ENCODE peak calls at places on chromosomes 13 and 19, in seven cellular contexts. I, P, B, M, W, S and A are unnamed samples.

GRCh38 chr13:46321494-46322225 is 65.4 kb downstream of the RUBCNL start:
- DNase-seq in P (peak), I (peak), M (no peak), W (peak), S (peak), B (no peak), A (peak)

GRCh38 chr19:19064098-19064722 is 416 bp downstream of the SLC25A42 start:
- DNase-seq in B (no peak), S (no peak), P (no peak), M (no peak), W (no peak), I (no peak), A (no peak)

GRCh38 chr13:22017226-22017625 is 346.4 kb downstream of the FGF9 start:
- DNase-seq in M (no peak), B (no peak), P (no peak), S (no peak), I (no peak), W (no peak), A (no peak)

GRCh38 chr13:88042489-88042888 is 371.3 kb downstream of the SLITRK5 start:
- DNase-seq in W (no peak), I (no peak), B (no peak), S (peak), M (no peak), P (no peak), A (peak)

GRCh38 chr13:111114362-111115050 is 604 bp upstream of the ARHGEF7 start:
- DNase-seq in P (peak), I (no peak), M (no peak), S (peak), W (peak), B (peak), A (peak)

GRCh38 chr13:111904701-111905608 is 162.0 kb upstream of the SOX1 start:
- DNase-seq in S (no peak), M (no peak), W (no peak), I (no peak), B (no peak), P (no peak), A (no peak)

GRCh38 chr13:21913010-21913409 is 242.1 kb downstream of the FGF9 start:
- DNase-seq in B (peak), M (no peak), P (no peak), W (peak), S (no peak), I (no peak), A (no peak)

GRCh38 chr13:113053801-113054604 is 51.6 kb upstream of the F7 start:
- DNase-seq in M (no peak), P (peak), I (no peak), W (no peak), S (no peak), B (peak), A (no peak)

GRCh38 chr13:22883262-22883840 is 297.4 kb upstream of the SGCG start:
- DNase-seq in W (no peak), B (no peak), P (no peak), M (no peak), S (no peak), I (no peak), A (no peak)

GRCh38 chr19:50203281-50204080 is at the start of gene MYH14:
- DNase-seq in P (peak), I (no peak), W (no peak), S (no peak), B (peak), M (no peak), A (peak)

GRCh38 chr19:7545904-7546303 is 10.4 kb downstream of the PNPLA6 start:
- DNase-seq in S (no peak), I (no peak), M (no peak), P (no peak), B (no peak), W (no peak), A (no peak)

GRCh38 chr19:17862711-17863519 is 3.2 kb downstream of the RPL18A start:
- DNase-seq in B (peak), I (no peak), M (no peak), W (no peak), S (no peak), P (no peak), A (no peak)

GRCh38 chr19:52237771-52238400 is 31.5 kb upstream of the ZNF766 start:
- DNase-seq in W (peak), I (peak), B (no peak), M (peak), S (peak), P (peak), A (peak)

GRCh38 chr13:41463823-41464602 is 6.7 kb downstream of the RGCC start:
- DNase-seq in M (no peak), S (no peak), I (no peak), B (peak), P (no peak), W (no peak), A (no peak)

GRCh38 chr13:44576396-44577235 is 486 bp upstream of the TSC22D1 start:
- DNase-seq in P (no peak), M (no peak), I (no peak), S (no peak), B (peak), W (no peak), A (peak)

GRCh38 chr19:31356587-31357314 is 7.5 kb upstream of the TSHZ3 start:
- DNase-seq in B (peak), M (no peak), S (no peak), I (no peak), P (peak), W (no peak), A (peak)

GRCh38 chr13:91072511-91072910 is 275.0 kb upstream of the MIR17HG start:
- DNase-seq in W (no peak), S (no peak), M (no peak), P (no peak), B (no peak), I (no peak), A (peak)

GRCh38 chr13:28475916-28476725 is 18.8 kb downstream of the FLT1 start:
- DNase-seq in I (peak), S (peak), B (no peak), M (peak), P (no peak), W (peak), A (peak)

GRCh38 chr13:44271031-44271433 is 102.6 kb upstream of the SERP2 start:
- DNase-seq in B (no peak), S (peak), I (peak), W (peak), P (no peak), M (no peak), A (peak)

GRCh38 chr19:42246143-42246868 is 3.9 kb upstream of the GSK3A start:
- DNase-seq in S (peak), I (peak), P (peak), B (no peak), M (no peak), W (peak), A (peak)

GRCh38 chr19:290539-291521 is at the start of gene PLPP2:
- DNase-seq in S (peak), M (no peak), P (no peak), B (peak), W (no peak), I (no peak), A (peak)

GRCh38 chr19:45100797-45101196 is 7.8 kb downstream of the PPP1R37 start:
- DNase-seq in W (peak), P (no peak), S (peak), B (no peak), I (no peak), M (no peak), A (no peak)

GRCh38 chr19:51295382-51296126 is 15.9 kb upstream of the IGLON5 start:
- DNase-seq in B (peak), P (no peak), S (no peak), M (no peak), W (no peak), I (no peak), A (no peak)

GRCh38 chr13:99311137-99311536 is 3.9 kb upstream of the GPR183 start:
- DNase-seq in M (no peak), P (no peak), I (no peak), B (no peak), S (no peak), W (peak), A (no peak)

GRCh38 chr13:49693191-49693733 is 2.0 kb upstream of the EBPL start:
- DNase-seq in B (no peak), P (no peak), M (no peak), W (peak), S (peak), I (no peak), A (no peak)

GRCh38 chr19:16589917-16590316 is 17.7 kb upstream of the SLC35E1 start:
- DNase-seq in B (no peak), M (no peak), S (no peak), I (no peak), P (no peak), W (no peak), A (no peak)

GRCh38 chr19:42091300-42092266 is 15.6 kb downstream of the ZNF574 start:
- DNase-seq in P (no peak), M (no peak), I (no peak), W (peak), B (peak), S (peak), A (peak)

GRCh38 chr19:41233748-41234240 is 14.8 kb downstream of the AXL start:
- DNase-seq in I (no peak), P (no peak), W (no peak), M (no peak), S (no peak), B (no peak), A (no peak)

GRCh38 chr19:33365676-33366075 is 7.8 kb upstream of the CEBPG start:
- DNase-seq in S (no peak), B (no peak), I (no peak), W (no peak), M (no peak), P (no peak), A (no peak)

GRCh38 chr13:98202026-98202425 is 25.0 kb upstream of the RNF113B start:
- DNase-seq in I (no peak), W (no peak), M (no peak), B (peak), S (no peak), P (peak), A (no peak)

GRCh38 chr19:5623397-5624153 is 692 bp downstream of the SAFB start:
- DNase-seq in M (no peak), S (no peak), P (peak), W (no peak), I (no peak), B (no peak), A (no peak)

GRCh38 chr19:46824887-46825730 is 25.5 kb downstream of the AP2S1 start:
- DNase-seq in S (peak), W (no peak), M (no peak), I (no peak), P (no peak), B (no peak), A (no peak)

GRCh38 chr19:51372649-51373504 is at the start of gene NKG7:
- DNase-seq in B (no peak), P (no peak), M (no peak), S (no peak), W (no peak), I (no peak), A (no peak)

GRCh38 chr19:28400953-28401671 is 811.8 kb downstream of the UQCRFS1 start:
- DNase-seq in S (no peak), M (no peak), I (no peak), B (no peak), W (no peak), P (no peak), A (no peak)

GRCh38 chr19:51520710-51521109 is 10.8 kb downstream of the SIGLEC6 start:
- DNase-seq in I (no peak), P (no peak), S (no peak), M (no peak), B (no peak), W (no peak), A (no peak)

GRCh38 chr13:104584481-104584880 is 1518.3 kb upstream of the SLC10A2 start:
- DNase-seq in M (no peak), P (no peak), W (peak), I (no peak), B (no peak), S (peak), A (no peak)

GRCh38 chr19:8973501-8974091 is 36.6 kb downstream of the MUC16 start:
- DNase-seq in B (no peak), P (no peak), W (no peak), S (no peak), M (no peak), I (no peak), A (peak)

GRCh38 chr13:80379245-80379644 is 38.3 kb upstream of the SPRY2 start:
- DNase-seq in B (no peak), P (no peak), S (peak), W (peak), I (no peak), M (no peak), A (peak)

GRCh38 chr13:110442946-110443632 is 118.4 kb downstream of the RAB20 start:
- DNase-seq in W (peak), P (no peak), S (peak), M (no peak), I (no peak), B (no peak), A (peak)

GRCh38 chr19:4581381-4582111 is 22.1 kb upstream of the SEMA6B start:
- DNase-seq in I (no peak), P (no peak), B (peak), M (no peak), S (no peak), W (no peak), A (peak)
- H3K4me3 ChIP-seq in I (no peak), P (peak), B (peak), M (peak), S (peak), W (peak), A (no peak)

DNA sequence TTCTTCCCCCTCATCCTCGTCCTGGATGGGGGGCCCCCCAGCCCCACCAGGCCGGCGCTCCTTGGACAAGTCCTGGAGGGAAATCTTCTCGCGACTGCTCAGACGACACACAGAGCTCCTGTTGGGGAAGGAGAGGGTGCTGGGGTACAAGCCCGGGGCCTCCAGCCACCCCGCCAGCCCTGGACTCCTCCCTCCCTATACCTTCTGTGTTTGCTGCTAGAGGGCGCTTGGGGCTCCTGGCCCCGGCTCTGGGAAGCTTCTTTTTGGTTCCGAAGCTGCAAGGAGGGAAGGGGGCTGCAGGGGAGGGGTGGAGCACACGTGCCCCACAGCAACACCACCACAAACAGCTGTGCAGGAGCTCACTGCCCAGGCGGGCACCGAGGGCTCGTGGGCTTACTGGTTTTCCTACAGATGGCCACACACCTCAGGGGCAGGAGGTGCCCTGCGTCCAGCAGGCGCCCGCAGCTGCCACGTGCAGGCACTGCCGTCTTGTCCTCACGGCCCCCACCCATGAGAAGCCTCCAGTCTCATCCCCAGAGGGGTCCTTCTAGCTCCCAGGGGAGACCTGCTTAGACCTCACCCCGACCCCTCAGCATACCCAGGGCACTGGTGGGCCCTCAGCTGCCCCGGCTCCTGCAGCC is 20.5 kb downstream of the EPS8L1 start:
- DNase-seq in M (no peak), I (no peak), W (no peak), P (no peak), B (peak), S (no peak), A (no peak)
- TF ChIP-seq CTCF in M (no peak), I (no peak), W (no peak), P (no peak), B (no peak), S (no peak), A (no peak)

DNA sequence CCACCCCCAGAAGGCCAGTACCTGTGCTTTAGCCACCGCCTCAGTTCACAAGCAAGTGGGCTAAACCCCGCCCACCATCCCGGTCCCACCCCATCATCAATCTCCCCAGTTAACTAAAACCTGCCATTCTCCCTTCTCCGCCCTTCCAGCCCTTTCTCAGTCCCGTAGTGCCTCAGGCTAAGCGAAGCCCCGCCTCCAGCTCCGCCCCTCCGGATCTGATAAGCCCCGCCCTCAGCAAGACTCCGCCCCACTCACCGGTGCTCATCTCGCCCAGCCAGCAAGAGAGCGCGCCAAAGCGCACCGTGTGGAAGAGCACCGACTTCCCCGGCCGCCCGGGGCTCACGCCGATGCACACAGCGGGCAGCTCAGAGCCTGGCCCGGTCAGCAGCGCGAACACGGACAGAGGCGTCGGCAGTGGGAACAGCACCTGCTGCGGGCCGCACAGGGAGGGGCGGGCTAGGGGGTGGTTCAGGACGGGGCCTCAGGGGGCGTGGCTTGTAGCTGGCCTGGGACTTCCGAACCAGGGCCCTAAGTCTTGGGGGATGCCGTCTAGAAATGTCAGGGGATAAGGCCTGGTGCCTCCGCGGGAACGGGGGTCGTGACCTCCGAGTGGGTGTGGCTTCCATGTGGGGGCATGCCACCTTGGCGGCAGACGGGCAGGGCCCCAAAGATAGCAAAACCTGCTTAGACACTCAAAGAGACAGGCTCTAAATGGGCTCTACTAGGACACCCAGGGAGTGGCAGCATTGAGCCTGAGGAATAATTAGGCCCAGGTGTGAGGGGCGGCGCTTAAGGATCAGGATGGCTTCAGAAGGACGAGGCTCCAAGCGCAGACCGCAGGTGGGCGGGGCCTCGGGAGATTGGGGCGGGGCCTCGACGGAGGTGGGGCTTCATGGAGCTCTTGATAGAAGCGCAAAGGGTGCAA is 21.4 kb downstream of the MAP4K1 start:
- DNase-seq in I (no peak), M (no peak), S (no peak), P (no peak), W (no peak), B (peak), A (peak)
- H3K4me3 ChIP-seq in I (no peak), M (no peak), S (no peak), P (no peak), W (no peak), B (peak), A (no peak)

DNA sequence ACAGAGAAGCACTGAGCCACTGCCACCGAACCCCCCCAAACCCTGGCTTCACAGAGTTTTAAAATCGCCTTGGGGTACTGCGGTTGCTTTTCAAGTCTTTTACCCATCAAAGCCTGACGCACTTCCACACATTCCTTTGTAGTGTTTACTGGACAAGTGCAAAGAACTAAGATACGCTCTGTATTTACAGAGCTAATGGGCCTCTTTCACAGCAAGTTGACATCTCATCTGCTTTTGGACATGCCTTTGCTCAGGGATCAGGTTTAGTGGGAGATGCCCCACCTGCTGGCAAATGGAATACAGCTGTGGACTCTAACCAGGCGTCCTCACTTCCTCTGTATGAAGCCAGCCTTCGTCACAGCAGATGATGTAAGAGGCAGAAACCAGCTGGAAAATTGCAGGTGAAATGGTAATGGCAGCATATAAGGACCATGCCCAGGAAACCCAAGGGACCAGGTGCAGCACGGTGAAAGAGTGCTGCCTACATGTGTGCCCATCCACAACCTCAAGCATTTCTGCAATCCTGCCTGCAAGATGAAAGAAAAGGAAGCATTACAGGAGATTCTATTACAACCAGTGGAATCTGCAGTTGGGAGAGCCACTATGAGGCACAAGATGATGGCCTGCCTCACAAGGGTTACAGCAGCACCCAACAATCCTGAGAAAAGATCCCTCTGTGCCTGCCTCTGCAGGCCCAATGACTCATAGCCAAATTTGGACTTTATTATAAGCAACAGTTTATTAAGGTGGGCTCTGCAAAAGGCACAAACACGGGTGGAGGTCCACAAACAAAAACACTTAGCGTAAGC is 34.7 kb downstream of the BRD4 start:
- DNase-seq in S (peak), P (no peak), B (no peak), W (peak), I (peak), M (no peak), A (peak)
- TF ChIP-seq CTCF in S (peak), P (no peak), B (no peak), W (peak), I (no peak), M (no peak), A (peak)

DNA sequence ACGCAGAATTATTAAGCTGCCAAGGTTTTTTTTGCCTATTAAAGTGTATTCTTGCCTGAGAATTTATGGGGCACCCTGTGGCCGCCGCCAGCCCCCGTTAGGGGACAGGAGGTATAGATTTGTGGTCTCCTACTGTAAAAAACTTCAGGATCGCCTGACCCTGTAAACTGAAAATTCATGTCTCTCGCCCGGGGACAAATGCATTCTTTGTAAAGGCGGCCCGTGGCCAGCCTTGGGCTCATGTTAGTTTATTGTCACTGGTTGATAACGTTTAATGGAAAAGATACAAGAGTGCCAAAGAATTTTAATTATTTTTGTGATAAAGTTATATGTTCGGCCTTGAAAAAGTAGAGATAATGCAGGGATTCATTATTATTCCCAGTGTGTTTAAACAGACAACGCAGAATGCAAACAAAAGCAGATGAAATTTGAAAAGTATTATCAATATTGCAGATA is 141.7 kb downstream of the URI1 start:
- DNase-seq in W (no peak), I (no peak), B (no peak), S (no peak), P (no peak), M (no peak), A (no peak)
- H3K4me3 ChIP-seq in W (no peak), I (no peak), B (no peak), S (no peak), P (no peak), M (no peak), A (no peak)

GRCh38 chr19:1853295-1854031 is 5.2 kb upstream of the REXO1 start:
- DNase-seq in I (no peak), P (peak), S (peak), M (no peak), B (peak), W (peak), A (peak)

GRCh38 chr19:1854032-1854541 is 5.8 kb upstream of the REXO1 start:
- DNase-seq in S (no peak), B (no peak), W (no peak), M (no peak), P (no peak), I (no peak), A (no peak)

GRCh38 chr19:1855828-1856255 is 7.5 kb downstream of the KLF16 start:
- DNase-seq in P (no peak), B (no peak), S (no peak), W (peak), M (no peak), I (no peak), A (no peak)

GRCh38 chr19:1855040-1855827 is 7.0 kb upstream of the REXO1 start:
- DNase-seq in I (peak), S (peak), P (peak), W (peak), M (no peak), B (peak), A (peak)

GRCh38 chr19:1854542-1855039 is 6.3 kb upstream of the REXO1 start:
- DNase-seq in W (no peak), M (no peak), B (peak), S (no peak), I (no peak), P (peak), A (no peak)
- TF ChIP-seq CTCF in W (no peak), M (no peak), B (no peak), S (no peak), I (no peak), P (no peak), A (no peak)